ENCODE peak calls at places on chromosomes 11 and 22, in four cellular contexts. Y is A549, V is mesendoderm, C is IMR-90. Z is an unnamed sample.
A peak's percentile ranks its signal among the peaks of the same experiment; 100 is the strongest.

GRCh38 chr11:8288166-8288772 is 24.6 kb upstream of the LMO1 start:
- DNase-seq in V (no peak), C (no peak), Y (no peak), Z (no peak)

GRCh38 chr11:116691779-116692178 is 81.0 kb downstream of the BUD13 start:
- DNase-seq in C (peak; percentile 6), Y (no peak), V (peak; percentile 53), Z (peak; percentile 78)

GRCh38 chr11:112525270-112525669 is 264.6 kb upstream of the PLET1 start:
- DNase-seq in Y (no peak), V (no peak), C (no peak), Z (no peak)

GRCh38 chr11:122697636-122698167 is 42.2 kb downstream of the UBASH3B start:
- DNase-seq in C (peak; percentile 84), Y (no peak), V (no peak), Z (peak; percentile 92)

GRCh38 chr11:1113405-1114201 is 38.9 kb downstream of the MUC2 start:
- DNase-seq in Y (no peak), V (no peak), C (no peak), Z (no peak)

GRCh38 chr11:116750070-116750718 is 22.6 kb downstream of the BUD13 start:
- DNase-seq in C (no peak), V (no peak), Y (no peak), Z (no peak)

GRCh38 chr22:30370681-30371080 is 13.9 kb downstream of the CCDC157 start:
- DNase-seq in Y (no peak), C (no peak), V (no peak), Z (no peak)

GRCh38 chr22:37822079-37822833 is 926 bp upstream of the GALR3 start:
- DNase-seq in C (no peak), Y (no peak), V (peak; percentile 61), Z (no peak)

GRCh38 chr11:65329944-65330403 is 3.7 kb upstream of the DPF2 start:
- DNase-seq in Y (peak; percentile 93), C (peak; percentile 92), V (peak; percentile 93), Z (peak; percentile 98)

GRCh38 chr11:11502303-11502828 is 119.4 kb downstream of the GALNT18 start:
- DNase-seq in Y (no peak), C (no peak), V (no peak), Z (no peak)

GRCh38 chr11:80163441-80163840 is 722.6 kb upstream of the TENM4 start:
- DNase-seq in V (no peak), C (no peak), Y (no peak), Z (no peak)

DNA sequence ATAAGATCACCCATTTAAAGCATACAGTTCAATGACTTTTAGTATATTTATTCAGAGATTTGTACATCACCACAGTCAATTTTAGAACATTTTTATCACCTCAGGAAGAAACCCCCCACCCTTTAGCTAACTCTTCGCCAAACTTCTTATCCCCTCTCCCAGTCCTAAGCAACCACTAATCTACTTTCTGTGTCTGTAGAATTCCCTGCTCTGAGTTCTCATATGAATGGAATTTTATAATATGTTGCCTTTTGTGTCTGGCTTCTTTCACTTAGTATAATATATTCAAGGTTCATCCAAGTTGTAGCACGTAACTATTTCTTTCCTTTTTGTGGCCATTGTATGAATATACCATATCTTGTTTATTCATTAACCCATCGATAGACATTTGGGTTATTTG is 3.6 kb downstream of the ANKRD13D start:
- DNase-seq in C (peak; percentile 24), V (no peak), Y (no peak), Z (no peak)
- H3K4me2 ChIP-seq in C (peak overlapping the region; percentile 45), V (no peak overlapping the region), Y (no peak overlapping the region), Z (no peak overlapping the region)

DNA sequence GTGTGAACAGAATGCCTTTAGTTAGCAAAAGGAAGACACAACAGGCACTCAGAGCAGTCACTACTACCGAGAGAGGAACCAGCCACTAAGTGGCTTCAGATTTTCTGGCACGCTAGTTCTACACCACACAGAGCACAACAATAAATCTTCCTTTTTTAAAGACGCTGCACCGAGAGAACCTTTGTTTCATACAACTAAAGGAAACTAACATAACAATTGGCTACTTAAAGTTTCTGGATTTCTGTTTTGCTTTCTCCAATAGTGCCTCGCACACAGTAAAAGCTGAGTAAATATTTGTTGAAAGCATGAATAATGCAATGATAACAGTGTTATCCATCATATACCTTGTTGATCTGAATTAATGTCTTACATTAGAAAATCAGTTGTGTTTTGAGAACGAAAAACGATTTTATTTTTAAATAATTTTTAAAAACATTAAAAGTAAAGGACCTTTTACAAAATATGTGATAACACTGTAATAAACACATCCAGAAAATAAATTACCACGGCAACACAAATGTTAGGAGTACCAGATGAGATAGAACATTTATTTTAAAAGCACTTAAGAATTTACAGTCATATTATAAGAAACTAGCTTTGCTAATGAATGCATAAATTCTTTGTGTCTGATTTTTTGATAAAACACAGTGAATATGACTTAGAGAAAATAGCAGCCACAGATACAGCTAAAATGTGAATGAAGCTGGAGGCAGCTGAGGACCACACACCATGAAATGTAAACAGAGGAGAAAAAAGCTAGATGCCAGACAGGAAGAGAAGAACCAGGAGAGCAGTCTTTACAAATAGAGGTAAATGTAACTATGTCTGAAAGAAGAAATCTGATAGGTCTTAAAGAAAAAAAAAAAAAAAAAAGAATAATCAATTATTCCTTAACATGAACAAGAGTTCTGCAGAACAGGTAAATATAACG is 14.8 kb downstream of the CCDC34 start:
- DNase-seq in C (no peak), Y (peak; percentile 61), V (no peak), Z (no peak)
- H3K4me2 ChIP-seq in C (no peak overlapping the region), Y (peak overlapping the region; percentile 86), V (no peak overlapping the region), Z (no peak overlapping the region)

DNA sequence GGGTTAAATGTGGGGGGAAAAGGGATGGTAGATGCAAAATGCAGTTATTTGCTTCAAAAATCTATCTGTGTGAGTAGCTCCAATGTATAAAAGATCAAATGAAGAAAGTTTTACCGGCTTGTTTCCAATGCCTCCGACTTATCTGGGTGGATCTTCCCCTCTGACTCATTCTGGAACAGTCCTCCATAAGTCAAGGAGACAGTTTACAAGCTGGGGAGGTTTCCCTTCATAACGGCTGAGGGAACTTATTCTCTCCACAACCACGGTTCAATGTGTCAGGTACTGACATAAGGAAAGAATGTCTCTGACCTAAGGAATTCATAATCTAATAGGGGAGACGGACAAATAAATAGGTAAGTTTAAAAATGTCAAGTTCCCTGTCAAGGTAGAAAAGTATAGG is 49.7 kb upstream of the BIRC3 start:
- DNase-seq in V (no peak), C (peak; percentile 81), Y (peak; percentile 24), Z (no peak)
- H3K4me2 ChIP-seq in V (no peak overlapping the region), C (peak overlapping the region; percentile 86), Y (peak overlapping the region; percentile 88), Z (no peak overlapping the region)

GRCh38 chr11:9380773-9381172 is 3.7 kb upstream of the IPO7 start:
- DNase-seq in V (no peak), C (no peak), Y (no peak), Z (peak; percentile 36)
- H3K4me2 ChIP-seq in V (no peak overlapping the region), C (no peak overlapping the region), Y (no peak overlapping the region), Z (no peak overlapping the region)

DNA sequence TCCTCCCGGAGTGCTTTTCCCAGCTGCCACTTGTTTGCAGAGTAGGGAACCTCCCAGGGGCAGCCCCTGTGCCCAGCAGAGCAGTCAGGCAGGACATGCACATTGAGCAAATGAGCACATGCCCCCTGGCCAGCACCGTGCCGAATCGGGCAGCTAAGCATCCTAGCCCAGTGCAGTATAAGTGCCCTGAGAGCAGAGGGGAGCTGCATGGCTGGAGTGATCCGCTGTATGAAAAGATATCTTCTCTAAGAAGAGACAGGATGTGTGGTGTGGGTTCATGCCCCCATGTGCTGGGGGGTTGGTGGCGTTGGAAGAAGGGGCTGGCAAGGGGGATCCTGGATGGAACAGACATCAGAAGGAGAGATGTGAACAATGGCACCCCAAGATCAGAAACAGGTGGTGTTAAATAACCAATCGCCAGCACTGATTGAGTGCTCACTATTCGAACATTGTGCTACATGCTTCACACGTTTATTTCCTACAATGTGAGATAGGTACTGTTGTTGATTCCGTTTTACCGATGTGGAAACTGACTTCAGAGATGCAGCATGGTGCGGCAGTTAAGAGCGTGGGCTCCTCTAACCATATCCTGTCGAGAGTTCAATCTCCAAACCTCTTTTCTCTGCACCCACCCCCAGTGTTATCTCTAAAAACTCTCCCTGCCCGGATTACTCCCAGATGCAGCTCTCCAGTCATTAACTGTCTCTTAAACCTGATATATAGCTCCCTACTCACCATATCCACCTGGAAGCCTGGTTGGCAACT is 1.3 kb downstream of the AIP start:
- DNase-seq in V (no peak), Y (no peak), C (no peak), Z (peak; percentile 65)
- H3K4me2 ChIP-seq in V (no peak overlapping the region), Y (peak overlapping the region; percentile 97), C (peak overlapping the region; percentile 16), Z (peak overlapping the region; percentile 80)

Z was measured in Karpas-422.